ENCODE peak calls at places on chromosomes 5 and 9, in four cellular contexts. V, C, W and O are unnamed samples.

GRCh38 chr5:147560982-147561381 is 51.1 kb upstream of the DPYSL3 start:
- DNase-seq in V (no peak), C (no peak), W (no peak), O (no peak)

GRCh38 chr5:148956632-148957385 is 106.1 kb downstream of the SH3TC2 start:
- DNase-seq in V (no peak), C (no peak), W (peak), O (no peak)

GRCh38 chr5:58322453-58322852 is 137.4 kb downstream of the PLK2 start:
- DNase-seq in V (no peak), C (no peak), W (no peak), O (no peak)

GRCh38 chr5:92836861-92837755 is 743.9 kb downstream of the NR2F1-AS1 start:
- DNase-seq in V (no peak), C (no peak), W (no peak), O (no peak)

GRCh38 chr5:96344678-96345612 is 88.1 kb downstream of the PCSK1 start:
- DNase-seq in V (no peak), C (peak), W (peak), O (no peak)

GRCh38 chr5:27810458-27810857 is 772.1 kb upstream of the CDH9 start:
- DNase-seq in V (no peak), C (no peak), W (no peak), O (no peak)

GRCh38 chr9:135956798-135957166 is 4.4 kb downstream of the UBAC1 start:
- DNase-seq in V (no peak), C (no peak), W (no peak), O (no peak)

GRCh38 chr5:100517301-100517974 is 17.7 kb upstream of the FAM174A start:
- DNase-seq in V (no peak), C (no peak), W (no peak), O (no peak)

GRCh38 chr9:117074782-117075510 is 339.9 kb downstream of the ASTN2 start:
- DNase-seq in V (no peak), C (no peak), W (no peak), O (no peak)

GRCh38 chr5:80054682-80055081 is 19.5 kb downstream of the THBS4 start:
- DNase-seq in V (no peak), C (no peak), W (no peak), O (no peak)

GRCh38 chr5:32523625-32524024 is 61.7 kb upstream of the SUB1 start:
- DNase-seq in V (no peak), C (no peak), W (no peak), O (no peak)
- TF ChIP-seq CTCF in V (no peak), C (no peak), W (no peak), O (no peak)

DNA sequence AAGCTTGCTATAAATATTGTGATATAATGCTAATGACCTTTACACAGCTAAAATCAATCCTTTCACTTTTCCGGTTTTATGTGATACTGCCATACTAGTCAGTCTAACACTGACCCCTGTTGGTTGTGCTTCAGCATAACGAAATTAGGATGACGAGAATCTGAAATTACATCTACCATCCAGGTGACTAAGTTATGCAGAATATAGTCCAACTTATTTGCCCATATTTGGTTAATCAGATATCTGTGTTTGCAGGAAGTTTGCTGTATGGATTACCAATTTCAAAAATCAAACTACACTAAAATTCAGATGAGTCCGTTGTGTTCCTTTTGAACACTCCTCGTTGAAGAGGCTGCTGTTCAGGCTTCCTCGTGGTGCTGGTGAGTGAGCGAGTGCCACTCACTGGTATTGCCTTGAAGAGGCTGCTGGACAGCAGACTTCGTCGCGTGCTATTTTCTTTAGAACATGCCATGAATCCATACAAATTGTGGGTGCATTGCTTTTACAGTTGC is 32.5 kb downstream of the TENT4A start:
- DNase-seq in V (no peak), C (peak), W (no peak), O (no peak)
- TF ChIP-seq POLR2AphosphoS5 in V (no peak), C (no peak), W (no peak), O (no peak)

GRCh38 chr5:74017112-74017511 is 391.1 kb downstream of the ARHGEF28 start:
- DNase-seq in V (no peak), C (peak), W (no peak), O (peak)
- TF ChIP-seq CTCF in V (no peak), C (no peak), W (no peak), O (no peak)

GRCh38 chr9:115018547-115019435 is 88.4 kb upstream of the TNFSF8 start:
- DNase-seq in V (no peak), C (no peak), W (no peak), O (no peak)
- TF ChIP-seq POLR2AphosphoS5 in V (no peak), C (no peak), W (peak), O (peak)

GRCh38 chr5:14142856-14143508 is at the start of gene TRIO:
- DNase-seq in V (peak), C (peak), W (peak), O (peak)
- TF ChIP-seq CTCF in V (peak), C (no peak), W (no peak), O (peak)

DNA sequence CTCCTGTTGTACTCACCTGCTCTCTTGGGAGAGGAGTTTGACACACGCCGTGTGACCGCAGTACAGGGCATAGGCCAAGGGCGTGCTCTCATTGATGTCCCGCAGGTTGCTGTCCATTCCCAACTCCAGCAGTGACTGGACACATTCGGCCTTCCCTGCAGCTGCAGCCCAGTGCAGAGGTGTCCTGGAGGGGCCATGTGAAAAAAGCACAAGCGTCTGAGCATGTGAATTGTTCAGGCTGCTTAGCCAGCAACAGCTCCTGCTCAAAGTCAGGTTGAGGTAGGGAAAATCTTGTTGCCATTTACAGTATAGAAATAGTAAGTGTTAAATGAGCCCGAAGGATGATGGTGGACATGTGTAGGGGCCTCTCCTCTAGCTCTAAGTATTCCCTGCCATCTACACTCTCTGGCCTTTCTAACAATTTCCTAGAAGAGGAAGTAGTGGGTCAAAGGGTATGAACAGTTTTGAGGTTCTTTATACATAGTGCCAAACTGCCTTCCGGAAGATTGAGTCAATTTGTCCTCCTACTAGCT is 116.5 kb downstream of the ANKRD55 start:
- DNase-seq in V (no peak), C (no peak), W (no peak), O (no peak)
- TF ChIP-seq POLR2AphosphoS5 in V (no peak), C (no peak), W (no peak), O (no peak)

DNA sequence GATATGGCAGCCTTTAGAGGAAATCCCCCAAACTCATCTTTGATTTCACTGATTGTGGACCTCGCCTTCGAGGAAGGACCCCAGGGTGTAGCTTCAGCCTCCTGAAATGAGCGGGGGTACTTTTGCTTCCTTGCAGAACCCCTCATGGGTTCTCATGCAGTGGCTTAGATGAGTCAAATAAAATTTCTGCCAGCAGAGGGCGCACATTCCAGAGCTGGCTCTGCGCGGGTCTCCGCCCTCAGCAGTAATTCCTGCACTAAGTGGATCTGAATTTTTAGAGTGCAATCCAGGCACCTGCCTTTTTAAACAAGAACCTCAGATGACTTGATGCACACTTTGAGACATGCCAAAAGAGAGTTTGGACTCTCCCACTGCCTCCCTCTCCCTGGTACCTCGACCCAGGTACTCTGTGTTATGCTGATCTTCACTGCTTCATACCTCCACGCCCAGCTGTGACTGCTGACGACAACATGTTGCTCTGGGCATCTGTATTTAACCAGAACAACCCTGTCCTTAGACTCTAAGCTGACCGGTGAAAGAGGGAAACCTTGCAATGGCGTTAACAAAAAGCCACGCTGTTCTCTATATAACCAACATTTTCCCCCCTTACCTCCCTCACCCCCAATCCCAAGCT is 7.3 kb downstream of the EGFLAM start:
- DNase-seq in V (no peak), C (peak), W (peak), O (peak)
- TF ChIP-seq CTCF in V (peak), C (peak), W (no peak), O (peak)

GRCh38 chr5:137470111-137470920 is 28.8 kb downstream of the SPOCK1 start:
- DNase-seq in V (no peak), C (no peak), W (no peak), O (no peak)
- TF ChIP-seq POLR2AphosphoS5 in V (no peak), C (no peak), W (no peak), O (no peak)